ENCODE peak calls at places on chromosomes 11 and 22, in four cellular contexts. X, K, C and W are unnamed samples.

GRCh38 chr11:124874571-124875255 is 9.5 kb downstream of the ROBO3 start:
- DNase-seq in X (no peak), K (no peak), C (no peak), W (no peak)

GRCh38 chr22:49936018-49936972 is 17.9 kb downstream of the CRELD2 start:
- DNase-seq in X (peak; percentile 77), K (peak; percentile 87), C (peak; percentile 81), W (peak; percentile 83)

GRCh38 chr11:47216141-47216798 is 1.5 kb downstream of the DDB2 start:
- DNase-seq in X (no peak), K (peak; percentile 8), C (peak; percentile 46), W (peak; percentile 76)

GRCh38 chr22:19996694-19997384 is 19.8 kb downstream of the ARVCF start:
- DNase-seq in X (no peak), K (no peak), C (peak; percentile 97), W (no peak)

GRCh38 chr11:70352074-70352473 is 46.3 kb upstream of the CTTN start:
- DNase-seq in X (no peak), K (no peak), C (no peak), W (no peak)

GRCh38 chr11:34328632-34328910 is 29.2 kb downstream of the ABTB2 start:
- DNase-seq in X (no peak), K (no peak), C (no peak), W (no peak)

GRCh38 chr11:112216591-112217105 is 9.6 kb upstream of the PTS start:
- DNase-seq in X (no peak), K (no peak), C (no peak), W (no peak)

GRCh38 chr11:60985991-60986915 is 14.8 kb downstream of the CD6 start:
- DNase-seq in X (no peak), K (peak; percentile 53), C (no peak), W (peak; percentile 18)

GRCh38 chr11:75733346-75734107 is 15.9 kb downstream of the MOGAT2 start:
- DNase-seq in X (peak; percentile 13), K (no peak), C (no peak), W (no peak)

GRCh38 chr11:73404048-73404447 is 27.8 kb downstream of the RELT start:
- DNase-seq in X (peak; percentile 76), K (no peak), C (peak; percentile 78), W (no peak)

GRCh38 chr11:35809561-35809960 is 134.3 kb upstream of the LDLRAD3 start:
- DNase-seq in X (no peak), K (no peak), C (no peak), W (no peak)

GRCh38 chr11:19422257-19422656 is 181.5 kb upstream of the E2F8 start:
- DNase-seq in X (no peak), K (no peak), C (no peak), W (no peak)

GRCh38 chr22:46105494-46106278 is 44.6 kb upstream of the PPARA start:
- DNase-seq in X (no peak), K (no peak), C (no peak), W (no peak)

GRCh38 chr11:34313099-34313517 is 44.7 kb downstream of the ABTB2 start:
- DNase-seq in X (no peak), K (no peak), C (no peak), W (peak; percentile 39)

GRCh38 chr11:11251394-11251970 is 101.6 kb downstream of the CSNK2A3 start:
- DNase-seq in X (no peak), K (no peak), C (no peak), W (peak; percentile 53)

GRCh38 chr22:49567894-49568750 is 259.6 kb downstream of the BRD1 start:
- DNase-seq in X (no peak), K (no peak), C (no peak), W (no peak)

GRCh38 chr11:61899146-61899841 is 7.9 kb upstream of the FADS3 start:
- DNase-seq in X (peak; percentile 62), K (peak; percentile 77), C (peak; percentile 78), W (peak; percentile 92)

GRCh38 chr11:34840736-34841386 is 75.3 kb downstream of the APIP start:
- DNase-seq in X (no peak), K (peak; percentile 65), C (peak; percentile 15), W (peak; percentile 67)

GRCh38 chr11:65421204-65422103 is 1.1 kb upstream of the NEAT1 start:
- DNase-seq in X (peak; percentile 93), K (peak; percentile 91), C (peak; percentile 73), W (peak; percentile 78)

GRCh38 chr11:126405374-126405773 is 49.9 kb downstream of the ST3GAL4 start:
- DNase-seq in X (no peak), K (no peak), C (no peak), W (no peak)

GRCh38 chr22:19117111-19117512 is 5.1 kb downstream of the DGCR2 start:
- DNase-seq in X (no peak), K (no peak), C (no peak), W (peak; percentile 38)

GRCh38 chr22:49462795-49463194 is 364.9 kb downstream of the BRD1 start:
- DNase-seq in X (no peak), K (no peak), C (no peak), W (no peak)

GRCh38 chr11:70132641-70133040 is 54.5 kb downstream of the ANO1 start:
- DNase-seq in X (no peak), K (no peak), C (no peak), W (no peak)

GRCh38 chr22:44880588-44881245 is 128.3 kb downstream of the ARHGAP8 start:
- DNase-seq in X (no peak), K (no peak), C (no peak), W (no peak)

GRCh38 chr11:121886005-121886739 is 229.8 kb downstream of the BLID start:
- DNase-seq in X (no peak), K (no peak), C (peak; percentile 31), W (no peak)

GRCh38 chr22:27919943-27920755 is 1.1 kb upstream of the PITPNB start:
- DNase-seq in X (peak; percentile 25), K (no peak), C (peak; percentile 22), W (no peak)

GRCh38 chr11:118046964-118047700 is 29.7 kb upstream of the TMPRSS4 start:
- DNase-seq in X (no peak), K (no peak), C (no peak), W (no peak)

GRCh38 chr11:115316682-115317081 is 187.5 kb downstream of the CADM1 start:
- DNase-seq in X (no peak), K (no peak), C (no peak), W (no peak)

GRCh38 chr11:100629671-100630070 is 57.4 kb upstream of the ARHGAP42 start:
- DNase-seq in X (peak; percentile 3), K (no peak), C (peak; percentile 16), W (no peak)

GRCh38 chr22:39482768-39483167 is 19.3 kb upstream of the MIEF1 start:
- DNase-seq in X (no peak), K (no peak), C (no peak), W (no peak)

GRCh38 chr22:20577549-20577975 is 70.2 kb downstream of the MED15 start:
- DNase-seq in X (no peak), K (no peak), C (no peak), W (no peak)

GRCh38 chr11:122115520-122116343 is at the start of gene BLID:
- DNase-seq in X (peak; percentile 73), K (no peak), C (peak; percentile 54), W (peak; percentile 6)

GRCh38 chr11:102284008-102284407 is 33.3 kb upstream of the BIRC3 start:
- DNase-seq in X (no peak), K (no peak), C (no peak), W (no peak)

GRCh38 chr11:64788321-64789215 is 10.2 kb upstream of the SF1 start:
- DNase-seq in X (no peak), K (no peak), C (no peak), W (no peak)

GRCh38 chr22:31616315-31616980 is 45.6 kb downstream of the PISD start:
- DNase-seq in X (no peak), K (peak; percentile 67), C (no peak), W (no peak)

GRCh38 chr11:77503006-77503405 is 29.1 kb upstream of the PAK1 start:
- DNase-seq in X (no peak), K (no peak), C (peak; percentile 87), W (no peak)

GRCh38 chr11:3095712-3096361 is 38.6 kb upstream of the CARS1 start:
- DNase-seq in X (peak; percentile 13), K (no peak), C (no peak), W (no peak)